ENCODE peak calls at places on chromosome 22, in ten cellular contexts. H is AG04450, X is adrenal gland, U is pancreas, V is neural crest cell, A is Calu3, L is GM13976, C is upper lobe of left lung, K is AG10803, Y is IMR-90. E is an unnamed sample.

GRCh38 chr22:24134090-24134846 is 47.0 kb upstream of the SUSD2 start:
- DNase-seq in H (no peak), X (no peak), U (peak), V (peak), A (no peak), L (no peak), C (peak), K (no peak), Y (no peak), E (no peak)

GRCh38 chr22:50282361-50283144 is 12.4 kb upstream of the MAPK11 start:
- DNase-seq in H (no peak), X (peak), U (no peak), V (no peak), A (peak), L (no peak), C (peak), K (peak), Y (peak), E (no peak)

GRCh38 chr22:40654522-40655167 is 18.1 kb upstream of the MRTFA start:
- DNase-seq in H (no peak), X (peak), U (no peak), V (no peak), A (peak), L (no peak), C (no peak), K (peak), Y (peak), E (no peak)

GRCh38 chr22:30754971-30755759 is 60.5 kb downstream of the OSBP2 start:
- DNase-seq in H (peak), X (peak), U (no peak), V (peak), A (peak), L (peak), C (peak), K (peak), Y (peak), E (peak)

GRCh38 chr22:45263790-45264269 is 20.9 kb upstream of the UPK3A start:
- DNase-seq in H (peak), X (peak), U (peak), V (peak), A (peak), L (peak), C (peak), K (peak), Y (peak), E (peak)

GRCh38 chr22:48488611-48489456 is 1338.8 kb downstream of the BRD1 start:
- DNase-seq in H (no peak), X (no peak), U (no peak), V (peak), A (no peak), L (no peak), C (no peak), K (no peak), Y (no peak), E (no peak)

GRCh38 chr22:44639891-44640617 is 62.0 kb upstream of the PRR5 start:
- DNase-seq in H (no peak), X (peak), U (no peak), V (no peak), A (no peak), L (no peak), C (no peak), K (no peak), Y (no peak), E (no peak)

GRCh38 chr22:24703101-24703500 is 71.4 kb downstream of the PIWIL3 start:
- DNase-seq in H (peak), X (peak), U (no peak), V (no peak), A (no peak), L (no peak), C (peak), K (no peak), Y (peak), E (no peak)

GRCh38 chr22:21623402-21623970 is 6.3 kb downstream of the YDJC start:
- DNase-seq in H (no peak), X (no peak), U (peak), V (no peak), A (no peak), L (no peak), C (no peak), K (no peak), Y (no peak), E (no peak)
- TF ChIP-seq CTCF in H (no peak), X (no peak), U (no peak), V (no peak), A (no peak), L (no peak), C (no peak), K (no peak), Y (no peak), E (no peak)

DNA sequence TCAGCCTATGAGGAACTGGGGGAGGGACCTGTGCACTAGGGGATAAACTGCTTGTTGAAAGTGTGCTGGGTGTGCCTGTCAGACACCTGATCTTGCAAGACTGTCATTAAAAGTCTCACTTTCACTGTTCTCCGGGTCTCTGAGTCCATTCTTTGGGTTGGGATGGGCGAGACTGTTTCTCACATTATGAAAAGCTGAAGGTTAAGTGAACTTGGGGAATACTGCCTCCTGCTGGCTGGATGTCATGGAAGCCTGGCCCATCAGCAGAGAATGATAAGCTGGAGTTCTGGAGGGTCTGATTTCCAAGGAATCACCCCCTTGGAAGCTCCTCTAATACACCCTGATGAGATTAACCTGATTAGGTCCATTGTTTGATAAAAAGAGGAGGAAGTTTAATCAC is 9.0 kb upstream of the VPREB1 start:
- DNase-seq in H (no peak), X (no peak), U (no peak), V (peak), A (peak), L (peak), C (no peak), K (no peak), Y (no peak), E (peak)
- TF ChIP-seq CTCF in H (peak), X (peak), U (no peak), V (peak), A (peak), L (peak), C (no peak), K (peak), Y (peak), E (peak)

DNA sequence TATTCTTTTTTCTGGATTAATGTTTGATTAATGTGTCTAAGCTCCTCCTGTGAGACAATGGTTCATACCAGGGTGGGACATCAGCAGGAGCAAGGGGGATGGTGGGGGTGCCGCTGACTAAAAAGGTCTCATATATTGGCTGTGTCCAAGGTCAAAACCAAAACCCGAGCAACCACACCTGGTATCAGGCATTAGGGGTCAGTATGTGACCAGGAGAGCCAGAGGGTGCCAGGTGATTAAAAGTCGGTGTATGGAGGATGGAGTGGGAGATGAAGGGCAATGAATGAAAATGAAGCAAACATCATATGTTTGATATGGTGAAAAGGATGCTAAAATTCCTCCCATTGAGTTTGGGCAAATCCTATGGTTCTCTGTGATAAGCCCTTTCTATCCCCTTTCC is 118.0 kb downstream of the MIAT start:
- DNase-seq in H (no peak), X (no peak), U (no peak), V (no peak), A (no peak), L (no peak), C (no peak), K (no peak), Y (no peak), E (no peak)
- TF ChIP-seq CTCF in H (no peak), X (no peak), U (no peak), V (no peak), A (no peak), L (no peak), C (no peak), K (no peak), Y (no peak), E (no peak)

GRCh38 chr22:32378703-32379272 is 21.1 kb downstream of the RFPL3 start:
- DNase-seq in H (no peak), X (no peak), U (no peak), V (peak), A (peak), L (no peak), C (no peak), K (peak), Y (peak), E (no peak)
- TF ChIP-seq CTCF in H (peak), X (peak), U (no peak), V (peak), A (peak), L (no peak), C (peak), K (peak), Y (peak), E (peak)